ENCODE peak calls at places on chromosomes 3 and 15, in five cellular contexts. H is neural crest cell, U is GM12864, A is natural killer cell, F is nephron progenitor cell. O is an unnamed sample.

GRCh38 chr15:81373996-81374395 is at the start of gene TMC3:
- DNase-seq in F (peak), H (no peak), A (no peak), U (no peak), O (no peak)

GRCh38 chr3:29649815-29650547 is 369.1 kb downstream of the RBMS3 start:
- DNase-seq in F (no peak), A (no peak), U (peak), H (no peak), O (no peak)

GRCh38 chr3:194577985-194578905 is 55.0 kb downstream of the TMEM44 start:
- DNase-seq in A (no peak), H (no peak), F (no peak), U (no peak), O (peak)

GRCh38 chr3:71870966-71871512 is 86.1 kb upstream of the PROK2 start:
- DNase-seq in F (no peak), U (no peak), A (no peak), H (no peak), O (no peak)

GRCh38 chr3:57331078-57331477 is 38.6 kb upstream of the ASB14 start:
- DNase-seq in H (no peak), U (no peak), F (no peak), A (no peak), O (no peak)

GRCh38 chr3:37526511-37526910 is 335.2 kb upstream of the CTDSPL start:
- DNase-seq in F (no peak), A (no peak), U (no peak), H (no peak), O (peak)

GRCh38 chr3:164479978-164480377 is 598.3 kb downstream of the SI start:
- DNase-seq in A (no peak), U (no peak), H (no peak), F (no peak), O (no peak)

GRCh38 chr15:60426870-60427528 is 29.2 kb upstream of the ANXA2 start:
- DNase-seq in A (no peak), U (no peak), F (no peak), H (no peak), O (peak)

GRCh38 chr3:115227461-115227860 is 80.4 kb upstream of the ZBTB20 start:
- DNase-seq in H (no peak), U (no peak), A (no peak), F (no peak), O (peak)

GRCh38 chr15:55343168-55343567 is 24.1 kb downstream of the PIGB start:
- DNase-seq in U (no peak), F (no peak), A (no peak), H (no peak), O (peak)

GRCh38 chr3:122947086-122947611 is 80.4 kb downstream of the SEMA5B start:
- DNase-seq in F (no peak), H (no peak), U (no peak), A (no peak), O (no peak)

GRCh38 chr3:50620846-50621245 is 3.9 kb downstream of the MAPKAPK3 start:
- DNase-seq in U (no peak), H (no peak), A (no peak), F (no peak), O (no peak)

GRCh38 chr15:101428758-101429157 is 60.7 kb downstream of the PCSK6 start:
- DNase-seq in U (no peak), A (no peak), H (peak), F (no peak), O (no peak)

GRCh38 chr3:159724627-159725026 is 264.0 kb upstream of the IL12A start:
- DNase-seq in H (no peak), U (no peak), A (no peak), F (no peak), O (peak)

GRCh38 chr3:130711885-130712284 is 34.7 kb downstream of the PIK3R4 start:
- DNase-seq in F (no peak), H (no peak), U (no peak), A (no peak), O (no peak)

GRCh38 chr15:90813796-90814192 is 54.6 kb upstream of the FURIN start:
- DNase-seq in H (no peak), F (no peak), U (no peak), A (no peak), O (no peak)

GRCh38 chr3:46935989-46936620 is 40.4 kb downstream of the CCDC12 start:
- DNase-seq in U (no peak), A (no peak), F (no peak), H (no peak), O (no peak)

GRCh38 chr3:118479376-118479775 is 555.3 kb downstream of the IGSF11 start:
- DNase-seq in H (no peak), A (no peak), U (no peak), F (no peak), O (no peak)

GRCh38 chr15:74314897-74315438 is 52.5 kb downstream of the CYP11A1 start:
- DNase-seq in F (no peak), H (no peak), U (no peak), A (no peak), O (no peak)

GRCh38 chr15:77012868-77013267 is 17.9 kb downstream of the PSTPIP1 start:
- DNase-seq in A (peak), F (no peak), U (no peak), H (no peak), O (no peak)

GRCh38 chr3:111286749-111287148 is 215.1 kb downstream of the NECTIN3 start:
- DNase-seq in A (no peak), F (no peak), H (no peak), U (no peak), O (no peak)

GRCh38 chr3:160616721-160617120 is 51.4 kb upstream of the KPNA4 start:
- DNase-seq in H (no peak), A (no peak), U (no peak), F (no peak), O (peak)

GRCh38 chr15:42890161-42890913 is 30.2 kb downstream of the TTBK2 start:
- DNase-seq in A (no peak), H (no peak), U (no peak), F (no peak), O (peak)

GRCh38 chr3:53680026-53680425 is 166.2 kb downstream of the CHDH start:
- DNase-seq in A (no peak), H (no peak), U (no peak), F (no peak), O (no peak)

GRCh38 chr15:94665687-94666441 is 434.5 kb downstream of the MCTP2 start:
- DNase-seq in A (no peak), H (no peak), U (no peak), F (no peak), O (no peak)

GRCh38 chr3:126539558-126540250 is 15.7 kb downstream of the CHST13 start:
- DNase-seq in U (no peak), F (no peak), A (no peak), H (no peak), O (no peak)

GRCh38 chr3:10142707-10143560 is 1.4 kb downstream of the VHL start:
- DNase-seq in F (no peak), U (no peak), H (no peak), A (no peak), O (no peak)

GRCh38 chr15:31325432-31325975 is 1.1 kb upstream of the KLF13 start:
- DNase-seq in U (no peak), A (no peak), F (peak), H (peak), O (no peak)

GRCh38 chr15:70337292-70338186 is 239.8 kb upstream of the TLE3 start:
- DNase-seq in U (no peak), A (no peak), F (no peak), H (no peak), O (no peak)

GRCh38 chr15:36251450-36251849 is 328.0 kb upstream of the CDIN1 start:
- DNase-seq in F (no peak), A (no peak), U (no peak), H (no peak), O (peak)

GRCh38 chr15:62572797-62573196 is 407.7 kb upstream of the C2CD4B start:
- DNase-seq in U (no peak), A (no peak), F (no peak), H (no peak), O (no peak)

GRCh38 chr3:50322386-50323091 is at the start of gene HYAL2:
- DNase-seq in U (no peak), H (no peak), A (no peak), F (no peak), O (no peak)

GRCh38 chr3:87503901-87504498 is 227.6 kb upstream of the POU1F1 start:
- DNase-seq in A (no peak), H (peak), F (peak), U (peak), O (peak)

GRCh38 chr3:123750659-123751420 is 133.3 kb downstream of the MYLK start:
- DNase-seq in U (no peak), F (no peak), A (no peak), H (no peak), O (peak)

DNA sequence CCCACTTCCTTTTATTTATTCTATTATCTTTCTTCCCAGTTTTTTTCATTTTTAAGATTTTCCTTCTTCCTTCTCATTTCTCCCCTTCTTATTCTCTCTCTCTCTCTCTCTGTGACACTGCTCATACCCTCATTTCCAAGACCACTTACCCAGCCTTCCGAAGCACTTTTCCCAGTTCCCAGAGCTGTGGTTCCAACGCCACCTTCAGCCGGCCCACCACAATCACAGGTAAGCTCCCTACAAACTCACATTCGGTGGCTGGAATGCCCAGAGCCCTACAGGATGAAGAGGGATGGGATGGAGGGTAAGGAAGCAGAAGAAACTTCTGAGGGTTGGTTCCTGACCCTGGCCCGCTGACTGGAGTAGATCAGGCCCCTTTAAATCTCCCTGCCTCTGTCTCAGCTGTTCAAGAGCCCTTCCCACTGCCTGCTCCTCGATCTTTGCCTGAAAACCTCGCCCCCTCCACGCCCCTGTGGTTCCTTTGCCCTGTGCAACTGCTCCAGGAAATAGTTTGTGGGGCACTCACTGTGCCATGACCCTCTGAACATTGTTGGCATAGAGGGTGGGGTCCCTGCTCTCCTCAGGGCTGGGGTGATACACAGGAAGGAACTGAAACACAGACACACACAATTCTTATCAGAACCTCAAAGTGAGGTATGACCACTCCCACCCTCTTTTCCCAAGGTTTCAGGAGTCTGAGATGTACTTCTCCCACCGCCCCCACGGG is 4.8 kb downstream of the LPCAT4 start:
- DNase-seq in U (no peak), H (no peak), F (no peak), A (no peak), O (no peak)
- TF ChIP-seq CTCF in U (no peak), H (no peak), F (no peak), A (no peak), O (no peak)

DNA sequence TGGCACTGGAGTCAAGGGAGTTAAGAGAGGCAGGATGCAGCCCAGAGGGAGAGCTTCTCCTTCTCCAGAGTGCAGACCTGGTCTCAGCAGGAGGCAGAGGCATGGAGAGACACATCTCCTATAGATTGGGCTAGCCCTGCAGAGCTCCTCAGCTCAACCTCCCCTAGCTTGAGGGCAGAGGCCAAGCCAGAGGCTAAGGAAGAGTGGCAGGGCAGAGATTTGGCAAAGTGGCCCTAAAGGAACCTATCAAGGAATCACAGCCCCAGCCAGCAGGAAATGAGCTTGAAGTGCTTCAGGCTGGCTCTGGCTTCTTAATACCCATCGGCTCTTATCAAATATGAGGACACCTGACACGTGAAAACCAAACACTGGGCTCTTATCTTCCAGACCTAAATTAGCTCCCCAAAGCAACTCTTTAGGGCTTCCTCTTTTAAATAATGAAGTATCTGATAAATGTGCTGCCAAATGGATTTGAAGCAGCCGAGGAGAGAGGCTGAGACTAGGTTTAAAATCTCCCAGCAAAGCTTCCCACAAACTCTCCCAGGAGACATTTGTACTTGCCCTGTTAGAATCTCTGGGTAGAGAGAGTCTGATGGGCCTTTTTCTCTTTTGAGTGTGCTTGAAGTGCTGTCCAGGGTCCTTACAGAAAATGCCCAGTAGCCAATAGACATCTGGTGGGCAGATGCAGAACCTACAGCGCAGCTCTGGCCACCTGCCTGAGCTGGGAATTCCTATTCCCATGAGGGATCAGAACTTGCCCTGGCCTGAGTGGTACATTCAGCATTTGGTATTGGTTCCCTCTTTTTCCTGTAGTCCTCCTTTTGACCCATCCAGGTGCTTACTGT is 271.4 kb downstream of the CLSTN2 start:
- DNase-seq in H (no peak), A (no peak), U (no peak), F (peak), O (no peak)
- TF ChIP-seq CTCF in H (peak), A (no peak), U (peak), F (peak), O (no peak)

DNA sequence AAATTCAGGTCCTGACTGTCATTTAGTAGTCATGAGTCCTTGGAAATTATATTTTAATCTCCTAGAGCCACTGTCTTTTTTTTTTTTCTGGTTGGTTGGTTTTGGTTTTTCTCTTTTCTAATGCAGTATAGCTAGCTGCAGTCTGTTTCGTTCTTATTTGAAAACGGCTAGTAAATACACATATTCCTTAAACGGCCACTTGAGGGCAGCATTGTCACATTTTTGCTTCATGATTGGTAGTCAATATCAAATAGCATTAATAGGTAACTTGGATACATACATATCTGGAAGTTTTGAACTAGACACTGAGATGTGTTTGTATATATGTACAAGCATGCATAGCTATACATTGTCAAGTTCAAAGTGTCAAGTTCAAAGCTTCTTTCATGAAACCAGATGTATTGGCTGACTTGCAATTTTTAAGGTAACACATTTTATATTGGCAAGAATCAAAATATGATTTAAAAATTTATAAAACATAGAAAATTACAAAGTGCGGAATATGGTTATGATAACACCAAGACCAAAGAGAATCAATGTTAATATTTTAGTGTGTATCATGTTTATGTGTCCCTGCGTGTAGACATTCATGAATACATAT is 22.5 kb downstream of the GABRA5 start:
- DNase-seq in A (no peak), F (peak), U (peak), H (peak), O (peak)
- TF ChIP-seq CTCF in A (peak), F (peak), U (peak), H (peak), O (peak)

GRCh38 chr15:72339777-72340177 is 19.8 kb upstream of the CELF6 start:
- DNase-seq in A (no peak), F (no peak), U (no peak), H (no peak), O (peak)

GRCh38 chr15:72340366-72340765 is 20.4 kb upstream of the CELF6 start:
- DNase-seq in H (no peak), U (no peak), A (no peak), F (no peak), O (peak)

GRCh38 chr15:72342385-72342784 is 22.4 kb upstream of the CELF6 start:
- DNase-seq in A (no peak), U (no peak), F (peak), H (no peak), O (no peak)

GRCh38 chr15:72338617-72339321 is 18.8 kb upstream of the CELF6 start:
- DNase-seq in F (no peak), A (no peak), H (no peak), U (no peak), O (peak)

DNA sequence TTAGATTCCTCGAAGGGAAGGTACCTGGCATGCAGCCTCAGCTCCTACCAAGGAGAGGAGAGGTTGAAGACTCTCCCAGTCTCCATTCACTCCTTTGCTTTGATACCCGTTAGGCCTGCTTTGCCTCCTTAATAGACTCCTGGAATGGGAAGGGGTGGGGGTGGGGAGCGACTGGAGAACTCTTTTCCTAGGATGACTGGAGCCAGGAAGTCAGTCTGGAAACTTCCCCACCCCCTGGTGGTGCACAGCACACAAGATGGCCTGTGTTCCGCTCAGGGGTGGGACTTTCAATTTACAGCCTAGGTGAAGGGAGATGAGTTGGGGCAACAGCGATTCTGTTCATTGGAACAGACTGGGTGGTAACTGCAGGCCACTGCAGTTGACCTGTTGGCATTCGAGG is 21.4 kb upstream of the CELF6 start:
- DNase-seq in H (peak), A (no peak), U (no peak), F (peak), O (no peak)
- TF ChIP-seq CTCF in H (peak), A (no peak), U (no peak), F (peak), O (peak)

DNA sequence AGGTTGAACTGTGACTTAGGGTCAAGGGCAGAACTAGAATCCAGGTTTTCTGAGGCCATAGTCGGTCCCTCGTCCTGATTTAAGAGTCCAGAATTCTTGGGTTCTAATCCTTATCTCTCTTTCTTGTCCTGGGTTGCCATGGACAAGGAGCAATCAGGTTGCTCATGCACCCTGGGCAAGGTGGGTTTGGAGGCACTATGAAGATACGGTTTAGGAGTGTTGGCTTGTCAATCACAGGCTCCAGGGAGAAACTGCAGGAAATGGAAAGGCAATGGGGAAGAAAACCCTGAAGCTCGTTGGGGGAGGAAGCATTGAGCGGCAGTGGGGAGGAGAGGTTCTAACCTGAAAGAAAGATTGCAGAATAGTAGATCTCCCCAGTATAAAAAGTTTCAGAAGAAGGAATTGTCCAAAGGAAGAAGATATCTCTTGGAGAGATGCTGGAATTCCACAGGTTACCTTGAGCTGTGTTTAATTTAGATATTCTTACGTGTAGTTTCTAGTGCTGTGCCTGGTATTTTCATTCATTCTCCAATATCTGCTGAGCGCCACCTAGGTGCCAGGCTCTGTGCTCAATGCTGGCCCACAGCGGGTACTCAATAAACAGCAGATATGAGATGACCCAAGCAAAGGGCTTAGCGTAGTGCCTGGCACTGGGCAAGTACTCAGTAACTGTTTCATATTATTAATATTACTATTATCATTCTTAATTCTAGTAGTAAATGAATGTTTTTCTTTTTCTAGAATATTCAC is 2.0 kb downstream of the ACAN start:
- DNase-seq in A (no peak), U (no peak), H (no peak), F (no peak), O (no peak)
- TF ChIP-seq CTCF in A (no peak), U (peak), H (no peak), F (no peak), O (no peak)

GRCh38 chr15:38453971-38454686 is at the start of gene FAM98B:
- DNase-seq in H (peak), A (peak), U (peak), F (peak), O (peak)
- TF ChIP-seq CTCF in H (peak), A (no peak), U (no peak), F (no peak), O (no peak)

O was measured in HFFc6.